ENCODE peak calls at places on chromosomes 1 and 21, in five cellular contexts. One of them, this sample, is unnamed.

GRCh38 chr1:242239394-242239793 is 240.5 kb upstream of the MAP1LC3C start:
- DNase-seq in AG04450: no peak
- DNase-seq in fibroblast of lung: no peak
- DNase-seq in astrocyte of the spinal cord: no peak
- DNase-seq in thoracic aorta: no peak
- DNase-seq in this sample: no peak

GRCh38 chr21:44079446-44079845 is 27.8 kb upstream of the PWP2 start:
- DNase-seq in AG04450: no peak
- DNase-seq in fibroblast of lung: no peak
- DNase-seq in astrocyte of the spinal cord: no peak
- DNase-seq in thoracic aorta: no peak
- DNase-seq in this sample: no peak

GRCh38 chr1:201970334-201971159 is 11.9 kb upstream of the RNPEP start:
- DNase-seq in AG04450: no peak
- DNase-seq in fibroblast of lung: peak
- DNase-seq in astrocyte of the spinal cord: peak
- DNase-seq in thoracic aorta: no peak
- DNase-seq in this sample: no peak

GRCh38 chr21:31354604-31355443 is 10.8 kb upstream of the TIAM1 start:
- DNase-seq in AG04450: peak
- DNase-seq in fibroblast of lung: peak
- DNase-seq in astrocyte of the spinal cord: peak
- DNase-seq in thoracic aorta: no peak
- DNase-seq in this sample: no peak

GRCh38 chr1:16215882-16216753 is 3.7 kb upstream of the ARHGEF19 start:
- DNase-seq in AG04450: no peak
- DNase-seq in fibroblast of lung: peak
- DNase-seq in astrocyte of the spinal cord: peak
- DNase-seq in thoracic aorta: peak
- DNase-seq in this sample: peak

GRCh38 chr1:228104526-228105251 is 1.6 kb upstream of the C1orf35 start:
- DNase-seq in AG04450: no peak
- DNase-seq in fibroblast of lung: peak
- DNase-seq in astrocyte of the spinal cord: no peak
- DNase-seq in thoracic aorta: no peak
- DNase-seq in this sample: peak

GRCh38 chr1:56193656-56194055 is 385.7 kb downstream of the PLPP3 start:
- DNase-seq in AG04450: no peak
- DNase-seq in fibroblast of lung: no peak
- DNase-seq in astrocyte of the spinal cord: no peak
- DNase-seq in thoracic aorta: no peak
- DNase-seq in this sample: no peak

GRCh38 chr1:193729429-193729828 is 543.0 kb upstream of the B3GALT2 start:
- DNase-seq in AG04450: no peak
- DNase-seq in fibroblast of lung: peak
- DNase-seq in astrocyte of the spinal cord: no peak
- DNase-seq in thoracic aorta: no peak
- DNase-seq in this sample: no peak

GRCh38 chr1:212980123-212980800 is 29.9 kb downstream of the VASH2 start:
- DNase-seq in AG04450: peak
- DNase-seq in fibroblast of lung: peak
- DNase-seq in astrocyte of the spinal cord: peak
- DNase-seq in thoracic aorta: no peak
- DNase-seq in this sample: no peak

GRCh38 chr1:111570781-111571181 is 48.8 kb upstream of the RAP1A start:
- DNase-seq in AG04450: no peak
- DNase-seq in fibroblast of lung: peak
- DNase-seq in astrocyte of the spinal cord: no peak
- DNase-seq in thoracic aorta: no peak
- DNase-seq in this sample: peak

GRCh38 chr1:27306892-27307850 is 14.8 kb upstream of the TMEM222 start:
- DNase-seq in AG04450: no peak
- DNase-seq in fibroblast of lung: no peak
- DNase-seq in astrocyte of the spinal cord: no peak
- DNase-seq in thoracic aorta: no peak
- DNase-seq in this sample: peak

GRCh38 chr1:157167437-157167836 is 29.2 kb upstream of the ETV3 start:
- DNase-seq in AG04450: no peak
- DNase-seq in fibroblast of lung: no peak
- DNase-seq in astrocyte of the spinal cord: no peak
- DNase-seq in thoracic aorta: no peak
- DNase-seq in this sample: no peak

GRCh38 chr1:182235952-182236650 is 155.5 kb downstream of the GLUL start:
- DNase-seq in AG04450: no peak
- DNase-seq in fibroblast of lung: peak
- DNase-seq in astrocyte of the spinal cord: peak
- DNase-seq in thoracic aorta: no peak
- DNase-seq in this sample: no peak

GRCh38 chr1:183808296-183809027 is 3.5 kb downstream of the RGL1 start:
- DNase-seq in AG04450: no peak
- DNase-seq in fibroblast of lung: no peak
- DNase-seq in astrocyte of the spinal cord: no peak
- DNase-seq in thoracic aorta: no peak
- DNase-seq in this sample: no peak

GRCh38 chr1:12620931-12621330 is 2.9 kb upstream of the DHRS3 start:
- DNase-seq in AG04450: no peak
- DNase-seq in fibroblast of lung: no peak
- DNase-seq in astrocyte of the spinal cord: no peak
- DNase-seq in thoracic aorta: no peak
- DNase-seq in this sample: no peak

GRCh38 chr1:58717979-58718378 is 18.1 kb upstream of the MYSM1 start:
- DNase-seq in AG04450: no peak
- DNase-seq in fibroblast of lung: no peak
- DNase-seq in astrocyte of the spinal cord: no peak
- DNase-seq in thoracic aorta: no peak
- DNase-seq in this sample: no peak

GRCh38 chr21:36035381-36035791 is 24.9 kb downstream of the SETD4 start:
- DNase-seq in AG04450: no peak
- DNase-seq in fibroblast of lung: no peak
- DNase-seq in astrocyte of the spinal cord: no peak
- DNase-seq in thoracic aorta: no peak
- DNase-seq in this sample: peak

GRCh38 chr1:11938722-11939526 is 4.4 kb downstream of the PLOD1 start:
- DNase-seq in AG04450: no peak
- DNase-seq in fibroblast of lung: no peak
- DNase-seq in astrocyte of the spinal cord: no peak
- DNase-seq in thoracic aorta: no peak
- DNase-seq in this sample: peak

GRCh38 chr1:93877529-93877928 is 1.5 kb downstream of the DNTTIP2 start:
- DNase-seq in AG04450: no peak
- DNase-seq in fibroblast of lung: no peak
- DNase-seq in astrocyte of the spinal cord: no peak
- DNase-seq in thoracic aorta: no peak
- DNase-seq in this sample: no peak

GRCh38 chr1:5881526-5882222 is 110.6 kb downstream of the NPHP4 start:
- DNase-seq in AG04450: no peak
- DNase-seq in fibroblast of lung: peak
- DNase-seq in astrocyte of the spinal cord: no peak
- DNase-seq in thoracic aorta: no peak
- DNase-seq in this sample: no peak

GRCh38 chr1:198246331-198246730 is 89.5 kb downstream of the NEK7 start:
- DNase-seq in AG04450: no peak
- DNase-seq in fibroblast of lung: peak
- DNase-seq in astrocyte of the spinal cord: no peak
- DNase-seq in thoracic aorta: no peak
- DNase-seq in this sample: peak

GRCh38 chr1:153190373-153190772 is 12.9 kb upstream of the LELP1 start:
- DNase-seq in AG04450: no peak
- DNase-seq in fibroblast of lung: no peak
- DNase-seq in astrocyte of the spinal cord: no peak
- DNase-seq in thoracic aorta: no peak
- DNase-seq in this sample: no peak

GRCh38 chr1:167486090-167486824 is 32.1 kb downstream of the CD247 start:
- DNase-seq in AG04450: no peak
- DNase-seq in fibroblast of lung: no peak
- DNase-seq in astrocyte of the spinal cord: no peak
- DNase-seq in thoracic aorta: no peak
- DNase-seq in this sample: no peak

GRCh38 chr1:100671604-100672003 is 47.9 kb upstream of the VCAM1 start:
- DNase-seq in AG04450: peak
- DNase-seq in fibroblast of lung: no peak
- DNase-seq in astrocyte of the spinal cord: no peak
- DNase-seq in thoracic aorta: no peak
- DNase-seq in this sample: no peak

GRCh38 chr1:33317354-33317753 is 3.5 kb downstream of the A3GALT2 start:
- DNase-seq in AG04450: no peak
- DNase-seq in fibroblast of lung: no peak
- DNase-seq in astrocyte of the spinal cord: no peak
- DNase-seq in thoracic aorta: no peak
- DNase-seq in this sample: no peak

GRCh38 chr1:72557446-72558049 is 275.2 kb upstream of the NEGR1 start:
- DNase-seq in AG04450: no peak
- DNase-seq in fibroblast of lung: peak
- DNase-seq in astrocyte of the spinal cord: peak
- DNase-seq in thoracic aorta: no peak
- DNase-seq in this sample: no peak

GRCh38 chr1:1060281-1061000 is 13.7 kb downstream of the RNF223 start:
- DNase-seq in AG04450: no peak
- DNase-seq in fibroblast of lung: no peak
- DNase-seq in astrocyte of the spinal cord: no peak
- DNase-seq in thoracic aorta: no peak
- DNase-seq in this sample: peak

GRCh38 chr1:1055841-1056736 is 18.0 kb downstream of the RNF223 start:
- DNase-seq in AG04450: no peak
- DNase-seq in fibroblast of lung: no peak
- DNase-seq in astrocyte of the spinal cord: no peak
- DNase-seq in thoracic aorta: no peak
- DNase-seq in this sample: no peak

GRCh38 chr1:1058921-1059493 is 15.1 kb downstream of the RNF223 start:
- DNase-seq in AG04450: no peak
- DNase-seq in fibroblast of lung: peak
- DNase-seq in astrocyte of the spinal cord: no peak
- DNase-seq in thoracic aorta: no peak
- DNase-seq in this sample: peak

GRCh38 chr1:1059494-1060280 is 14.4 kb downstream of the RNF223 start:
- DNase-seq in AG04450: no peak
- DNase-seq in fibroblast of lung: peak
- DNase-seq in astrocyte of the spinal cord: peak
- DNase-seq in thoracic aorta: peak
- DNase-seq in this sample: peak

DNA sequence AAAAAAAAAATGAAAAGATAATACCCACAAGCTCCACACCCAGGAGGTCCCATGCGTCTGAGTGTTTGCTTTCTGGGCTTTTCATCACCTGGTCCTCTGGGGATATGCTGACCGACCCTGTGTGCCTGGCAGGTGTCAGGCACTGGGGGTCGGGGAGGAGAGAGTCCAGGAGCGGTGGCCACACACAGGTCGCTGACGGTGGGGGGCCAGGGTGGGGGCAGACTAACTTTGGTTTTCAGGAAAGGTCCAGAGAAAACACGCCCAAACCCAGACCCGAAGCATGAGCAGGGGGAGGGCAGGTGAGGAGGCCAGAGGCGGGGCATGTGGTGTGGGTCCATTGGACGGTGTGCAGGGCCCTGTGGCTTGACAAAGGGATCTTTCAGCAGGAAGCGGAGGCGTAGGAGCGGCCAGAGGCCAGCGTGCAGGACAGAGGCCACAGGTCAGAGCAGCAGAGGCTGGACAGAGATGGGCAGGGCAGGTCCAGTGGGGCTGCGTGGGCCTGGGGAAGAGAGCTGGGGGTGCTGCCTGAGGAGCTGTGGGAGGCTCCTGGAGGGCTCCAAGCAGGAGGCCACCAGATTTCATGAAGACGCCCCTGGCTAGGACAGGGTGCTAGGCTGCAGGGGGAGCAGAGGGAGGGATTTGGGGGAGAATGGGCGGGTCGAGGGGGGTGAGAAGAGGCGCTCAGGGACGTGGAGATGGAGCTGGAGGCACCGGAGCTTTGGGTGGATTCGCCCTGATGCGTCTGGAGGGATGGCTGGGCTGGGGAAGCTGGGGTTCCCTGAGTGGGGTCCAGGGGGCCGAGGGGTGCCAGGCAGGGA is 15.8 kb downstream of the RNF223 start:
- DNase-seq in AG04450: no peak
- DNase-seq in fibroblast of lung: no peak
- DNase-seq in astrocyte of the spinal cord: no peak
- DNase-seq in thoracic aorta: no peak
- DNase-seq in this sample: peak
- H3K4me3 ChIP-seq in AG04450: peak
- H3K4me3 ChIP-seq in fibroblast of lung: no peak
- H3K4me3 ChIP-seq in astrocyte of the spinal cord: no peak
- H3K4me3 ChIP-seq in thoracic aorta: peak
- H3K4me3 ChIP-seq in this sample: peak

GRCh38 chr1:205313681-205314308 is 7.8 kb downstream of the NUAK2 start:
- DNase-seq in AG04450: peak
- DNase-seq in fibroblast of lung: peak
- DNase-seq in astrocyte of the spinal cord: peak
- DNase-seq in thoracic aorta: no peak
- DNase-seq in this sample: peak
- H3K4me3 ChIP-seq in AG04450: peak
- H3K4me3 ChIP-seq in fibroblast of lung: peak
- H3K4me3 ChIP-seq in astrocyte of the spinal cord: no peak
- H3K4me3 ChIP-seq in thoracic aorta: peak
- H3K4me3 ChIP-seq in this sample: no peak

DNA sequence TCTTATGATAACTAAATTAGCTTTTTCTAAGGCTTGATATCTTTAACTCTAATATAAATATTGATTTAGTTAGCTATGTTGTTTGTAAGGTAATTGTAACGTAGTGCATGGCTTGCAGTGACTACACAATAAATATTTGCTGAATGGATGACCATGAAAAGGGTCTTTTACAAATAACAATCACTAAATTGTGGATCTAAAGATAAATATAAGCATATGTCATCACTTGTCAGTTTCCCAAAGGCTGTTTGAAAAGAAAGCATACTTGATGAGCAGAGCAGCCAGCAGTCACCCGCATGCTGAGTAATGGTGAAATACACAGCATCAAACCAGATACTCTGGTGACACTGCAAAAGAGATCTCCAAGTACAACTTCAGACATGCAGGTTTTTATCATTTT is 92.5 kb upstream of the FMN2 start:
- DNase-seq in AG04450: no peak
- DNase-seq in fibroblast of lung: no peak
- DNase-seq in astrocyte of the spinal cord: no peak
- DNase-seq in thoracic aorta: no peak
- DNase-seq in this sample: no peak
- H3K4me3 ChIP-seq in AG04450: no peak
- H3K4me3 ChIP-seq in fibroblast of lung: no peak
- H3K4me3 ChIP-seq in astrocyte of the spinal cord: no peak
- H3K4me3 ChIP-seq in thoracic aorta: no peak
- H3K4me3 ChIP-seq in this sample: no peak

DNA sequence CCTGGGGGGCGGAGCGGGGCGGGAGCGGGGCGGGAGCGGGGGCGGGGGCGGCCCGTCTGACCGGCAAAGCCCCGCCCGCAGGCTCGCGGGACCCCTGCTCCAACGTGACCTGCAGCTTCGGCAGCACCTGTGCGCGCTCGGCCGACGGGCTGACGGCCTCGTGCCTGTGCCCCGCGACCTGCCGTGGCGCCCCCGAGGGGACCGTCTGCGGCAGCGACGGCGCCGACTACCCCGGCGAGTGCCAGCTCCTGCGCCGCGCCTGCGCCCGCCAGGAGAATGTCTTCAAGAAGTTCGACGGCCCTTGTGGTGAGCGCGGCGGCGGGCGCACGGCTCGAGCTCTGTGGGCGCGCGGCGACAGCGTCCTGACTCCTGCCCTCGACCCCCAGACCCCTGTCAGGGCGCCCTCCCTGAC is 21.2 kb downstream of the AGRN start:
- DNase-seq in AG04450: no peak
- DNase-seq in fibroblast of lung: no peak
- DNase-seq in astrocyte of the spinal cord: no peak
- DNase-seq in thoracic aorta: no peak
- DNase-seq in this sample: peak
- H3K4me3 ChIP-seq in AG04450: no peak
- H3K4me3 ChIP-seq in fibroblast of lung: no peak
- H3K4me3 ChIP-seq in astrocyte of the spinal cord: no peak
- H3K4me3 ChIP-seq in thoracic aorta: no peak
- H3K4me3 ChIP-seq in this sample: peak

This sample was measured in H7.